ENCODE peak calls at places on chromosomes 13 and 19, in five cellular contexts. One of them, this sample, is unnamed.

GRCh38 chr13:51035469-51035868 is 75.6 kb downstream of the C13orf42 start:
- DNase-seq in K562: no peak
- DNase-seq in HEK293T: no peak
- DNase-seq in HepG2: no peak
- DNase-seq in GM12878: no peak
- DNase-seq in this sample: no peak

GRCh38 chr13:64716936-64717335 is 2513.2 kb downstream of the PCDH9 start:
- DNase-seq in K562: no peak
- DNase-seq in HEK293T: no peak
- DNase-seq in HepG2: no peak
- DNase-seq in GM12878: no peak
- DNase-seq in this sample: no peak

GRCh38 chr13:91045351-91046034 is 302.0 kb upstream of the MIR17HG start:
- DNase-seq in K562: peak
- DNase-seq in HEK293T: peak
- DNase-seq in HepG2: no peak
- DNase-seq in GM12878: no peak
- DNase-seq in this sample: peak

GRCh38 chr19:36169084-36169760 is 17.0 kb upstream of the COX7A1 start:
- DNase-seq in K562: no peak
- DNase-seq in HEK293T: no peak
- DNase-seq in HepG2: no peak
- DNase-seq in GM12878: no peak
- DNase-seq in this sample: no peak

GRCh38 chr19:8494158-8494557 is 8.3 kb downstream of the PRAM1 start:
- DNase-seq in K562: no peak
- DNase-seq in HEK293T: no peak
- DNase-seq in HepG2: no peak
- DNase-seq in GM12878: no peak
- DNase-seq in this sample: no peak

GRCh38 chr13:39463611-39464010 is 139.4 kb downstream of the LHFPL6 start:
- DNase-seq in K562: no peak
- DNase-seq in HEK293T: no peak
- DNase-seq in HepG2: no peak
- DNase-seq in GM12878: no peak
- DNase-seq in this sample: no peak

GRCh38 chr13:40665754-40666057 is 735 bp downstream of the FOXO1 start:
- DNase-seq in K562: no peak
- DNase-seq in HEK293T: peak
- DNase-seq in HepG2: no peak
- DNase-seq in GM12878: no peak
- DNase-seq in this sample: peak

GRCh38 chr13:92044351-92044750 is 645.9 kb downstream of the GPC5 start:
- DNase-seq in K562: no peak
- DNase-seq in HEK293T: no peak
- DNase-seq in HepG2: no peak
- DNase-seq in GM12878: no peak
- DNase-seq in this sample: peak

GRCh38 chr19:2081873-2082810 is 14.0 kb downstream of the MOB3A start:
- DNase-seq in K562: no peak
- DNase-seq in HEK293T: no peak
- DNase-seq in HepG2: no peak
- DNase-seq in GM12878: no peak
- DNase-seq in this sample: peak

GRCh38 chr13:76991432-76991795 is 467 bp upstream of the CLN5 start:
- DNase-seq in K562: no peak
- DNase-seq in HEK293T: no peak
- DNase-seq in HepG2: no peak
- DNase-seq in GM12878: peak
- DNase-seq in this sample: no peak

GRCh38 chr13:72258340-72258981 is 391.5 kb upstream of the DACH1 start:
- DNase-seq in K562: no peak
- DNase-seq in HEK293T: no peak
- DNase-seq in HepG2: no peak
- DNase-seq in GM12878: no peak
- DNase-seq in this sample: no peak

GRCh38 chr13:49731766-49732165 is 40.5 kb upstream of the EBPL start:
- DNase-seq in K562: no peak
- DNase-seq in HEK293T: no peak
- DNase-seq in HepG2: no peak
- DNase-seq in GM12878: no peak
- DNase-seq in this sample: no peak

GRCh38 chr13:30037306-30037705 is 186.9 kb upstream of the UBL3 start:
- DNase-seq in K562: no peak
- DNase-seq in HEK293T: no peak
- DNase-seq in HepG2: no peak
- DNase-seq in GM12878: no peak
- DNase-seq in this sample: peak

GRCh38 chr13:110698689-110699088 is 7.2 kb downstream of the CARS2 start:
- DNase-seq in K562: no peak
- DNase-seq in HEK293T: no peak
- DNase-seq in HepG2: no peak
- DNase-seq in GM12878: no peak
- DNase-seq in this sample: no peak

GRCh38 chr19:42023121-42023942 is 29.3 kb upstream of the ATP1A3 start:
- DNase-seq in K562: peak
- DNase-seq in HEK293T: peak
- DNase-seq in HepG2: peak
- DNase-seq in GM12878: no peak
- DNase-seq in this sample: peak

DNA sequence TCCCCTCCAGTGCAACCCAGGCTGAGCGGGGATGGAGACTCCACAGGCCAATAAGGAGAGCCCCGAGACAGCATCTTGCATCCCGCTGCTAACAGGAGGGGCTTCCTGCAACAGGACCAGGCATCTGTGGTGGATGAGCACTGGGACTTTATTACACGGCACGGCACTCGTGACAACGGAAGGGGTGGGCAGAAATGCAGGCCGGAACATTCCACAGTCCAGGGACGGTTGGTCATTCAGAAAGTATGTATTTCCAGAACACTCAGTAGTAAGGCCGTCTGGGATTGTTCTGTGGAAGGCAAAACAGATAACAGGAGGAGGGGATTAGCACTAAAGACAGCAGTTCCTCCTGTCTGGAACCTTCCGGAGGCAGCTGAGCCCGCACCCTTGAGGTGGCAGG is 3.3 kb upstream of the TM6SF2 start:
- DNase-seq in K562: no peak
- DNase-seq in HEK293T: no peak
- DNase-seq in HepG2: no peak
- DNase-seq in GM12878: no peak
- DNase-seq in this sample: peak
- TF ChIP-seq FOXM1 in K562: no peak
- TF ChIP-seq FOXM1 in HEK293T: no peak
- TF ChIP-seq FOXM1 in HepG2: no peak
- TF ChIP-seq FOXM1 in GM12878: no peak
- TF ChIP-seq FOXM1 in this sample: no peak

DNA sequence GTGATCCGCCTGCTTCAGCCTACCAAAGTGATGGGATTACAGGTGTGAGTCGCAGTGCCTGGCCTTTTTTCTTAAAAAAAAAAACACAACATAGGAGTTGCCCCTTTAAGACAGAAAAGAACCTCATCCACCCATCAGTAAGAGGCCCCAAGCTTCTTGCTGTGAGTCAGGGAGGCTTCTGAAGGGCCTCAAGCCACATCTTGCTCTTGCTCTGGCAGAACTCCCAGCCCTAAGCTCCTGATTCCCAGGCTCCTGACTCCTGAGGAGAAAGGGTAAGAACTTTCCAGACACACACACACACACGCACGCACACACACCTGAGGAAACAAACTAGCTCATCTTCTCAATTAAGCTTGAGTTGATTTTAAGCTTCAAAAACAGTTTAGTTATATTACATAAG is 6.9 kb downstream of the ETFB start:
- DNase-seq in K562: no peak
- DNase-seq in HEK293T: no peak
- DNase-seq in HepG2: no peak
- DNase-seq in GM12878: no peak
- DNase-seq in this sample: no peak
- TF ChIP-seq FOXM1 in K562: no peak
- TF ChIP-seq FOXM1 in HEK293T: no peak
- TF ChIP-seq FOXM1 in HepG2: no peak
- TF ChIP-seq FOXM1 in GM12878: no peak
- TF ChIP-seq FOXM1 in this sample: no peak

GRCh38 chr19:19459707-19460251 is 54.3 kb downstream of the GATAD2A start:
- DNase-seq in K562: peak
- DNase-seq in HEK293T: no peak
- DNase-seq in HepG2: no peak
- DNase-seq in GM12878: no peak
- DNase-seq in this sample: no peak
- TF ChIP-seq FOXM1 in K562: no peak
- TF ChIP-seq FOXM1 in HEK293T: no peak
- TF ChIP-seq FOXM1 in HepG2: no peak
- TF ChIP-seq FOXM1 in GM12878: no peak
- TF ChIP-seq FOXM1 in this sample: no peak

GRCh38 chr19:50493171-50493570 is 16.5 kb upstream of the GARIN5A start:
- DNase-seq in K562: no peak
- DNase-seq in HEK293T: no peak
- DNase-seq in HepG2: no peak
- DNase-seq in GM12878: no peak
- DNase-seq in this sample: no peak
- TF ChIP-seq FOXM1 in K562: no peak
- TF ChIP-seq FOXM1 in HEK293T: no peak
- TF ChIP-seq FOXM1 in HepG2: no peak
- TF ChIP-seq FOXM1 in GM12878: no peak
- TF ChIP-seq FOXM1 in this sample: no peak

GRCh38 chr19:47587295-47587694 is 14.3 kb upstream of the ZNF541 start:
- DNase-seq in K562: no peak
- DNase-seq in HEK293T: no peak
- DNase-seq in HepG2: no peak
- DNase-seq in GM12878: no peak
- DNase-seq in this sample: no peak

GRCh38 chr19:47593860-47594259 is 15.1 kb upstream of the BICRA start:
- DNase-seq in K562: no peak
- DNase-seq in HEK293T: no peak
- DNase-seq in HepG2: no peak
- DNase-seq in GM12878: no peak
- DNase-seq in this sample: no peak

DNA sequence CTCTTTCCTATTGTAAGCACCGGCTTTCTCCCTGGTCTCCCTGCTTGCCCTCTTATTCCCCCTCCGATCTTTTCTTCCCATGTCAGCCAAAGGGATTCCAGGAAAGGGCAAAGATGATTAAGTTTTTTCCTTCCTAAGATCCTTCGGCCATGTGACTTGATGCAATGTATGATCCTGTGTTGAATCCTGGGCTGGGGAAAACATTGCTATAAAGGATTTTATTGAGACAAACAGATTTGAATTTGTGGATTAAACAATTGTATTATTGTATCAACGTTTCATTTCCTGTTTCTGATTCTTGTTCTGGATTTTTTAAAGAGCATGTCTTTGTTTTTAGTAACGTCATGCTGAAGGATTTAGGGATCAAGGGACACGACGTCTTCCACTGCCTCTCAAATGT is 16.9 kb upstream of the ZNF541 start:
- DNase-seq in K562: no peak
- DNase-seq in HEK293T: no peak
- DNase-seq in HepG2: no peak
- DNase-seq in GM12878: no peak
- DNase-seq in this sample: no peak
- TF ChIP-seq FOXM1 in K562: no peak
- TF ChIP-seq FOXM1 in HEK293T: no peak
- TF ChIP-seq FOXM1 in HepG2: no peak
- TF ChIP-seq FOXM1 in GM12878: no peak
- TF ChIP-seq FOXM1 in this sample: no peak

GRCh38 chr19:13905634-13906524 is at the start of the genes BRME1 and CC2D1A:
- DNase-seq in K562: peak
- DNase-seq in HEK293T: peak
- DNase-seq in HepG2: peak
- DNase-seq in GM12878: peak
- DNase-seq in this sample: peak
- TF ChIP-seq FOXM1 in K562: peak
- TF ChIP-seq FOXM1 in HEK293T: no peak
- TF ChIP-seq FOXM1 in HepG2: no peak
- TF ChIP-seq FOXM1 in GM12878: no peak
- TF ChIP-seq FOXM1 in this sample: no peak

GRCh38 chr13:33204130-33204927 is 81.2 kb downstream of the STARD13 start:
- DNase-seq in K562: no peak
- DNase-seq in HEK293T: no peak
- DNase-seq in HepG2: no peak
- DNase-seq in GM12878: peak
- DNase-seq in this sample: peak
- TF ChIP-seq FOXM1 in K562: no peak
- TF ChIP-seq FOXM1 in HEK293T: no peak
- TF ChIP-seq FOXM1 in HepG2: no peak
- TF ChIP-seq FOXM1 in GM12878: no peak
- TF ChIP-seq FOXM1 in this sample: no peak

GRCh38 chr13:26327905-26328304 is 74.0 kb downstream of the CDK8 start:
- DNase-seq in K562: no peak
- DNase-seq in HEK293T: no peak
- DNase-seq in HepG2: no peak
- DNase-seq in GM12878: no peak
- DNase-seq in this sample: no peak
- TF ChIP-seq FOXM1 in K562: no peak
- TF ChIP-seq FOXM1 in HEK293T: no peak
- TF ChIP-seq FOXM1 in HepG2: no peak
- TF ChIP-seq FOXM1 in GM12878: no peak
- TF ChIP-seq FOXM1 in this sample: no peak

DNA sequence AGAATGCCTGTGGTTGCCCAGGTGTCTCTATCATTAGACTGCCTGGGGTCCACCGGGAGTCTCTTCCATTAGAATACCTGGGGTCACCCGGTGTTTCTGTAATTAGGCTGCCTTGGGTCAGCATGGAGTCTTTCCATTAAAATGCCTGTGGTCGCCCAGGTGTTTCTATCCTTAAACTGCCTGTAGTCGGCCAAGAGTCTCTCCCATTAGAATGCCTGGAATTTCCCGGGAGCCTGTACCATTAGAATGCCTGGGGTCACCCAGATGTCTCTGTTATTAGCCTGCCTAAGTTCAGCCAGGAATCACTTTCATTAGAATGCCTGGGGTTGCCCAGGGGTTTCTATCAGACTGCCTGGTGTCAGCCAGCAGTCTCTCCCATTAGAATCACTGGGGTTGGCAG is 1492.8 kb downstream of the UQCRFS1 start:
- DNase-seq in K562: no peak
- DNase-seq in HEK293T: no peak
- DNase-seq in HepG2: no peak
- DNase-seq in GM12878: no peak
- DNase-seq in this sample: no peak
- TF ChIP-seq FOXM1 in K562: no peak
- TF ChIP-seq FOXM1 in HEK293T: no peak
- TF ChIP-seq FOXM1 in HepG2: no peak
- TF ChIP-seq FOXM1 in GM12878: no peak
- TF ChIP-seq FOXM1 in this sample: no peak

GRCh38 chr13:60655268-60655667 is 258.2 kb downstream of the TDRD3 start:
- DNase-seq in K562: no peak
- DNase-seq in HEK293T: no peak
- DNase-seq in HepG2: no peak
- DNase-seq in GM12878: no peak
- DNase-seq in this sample: no peak

DNA sequence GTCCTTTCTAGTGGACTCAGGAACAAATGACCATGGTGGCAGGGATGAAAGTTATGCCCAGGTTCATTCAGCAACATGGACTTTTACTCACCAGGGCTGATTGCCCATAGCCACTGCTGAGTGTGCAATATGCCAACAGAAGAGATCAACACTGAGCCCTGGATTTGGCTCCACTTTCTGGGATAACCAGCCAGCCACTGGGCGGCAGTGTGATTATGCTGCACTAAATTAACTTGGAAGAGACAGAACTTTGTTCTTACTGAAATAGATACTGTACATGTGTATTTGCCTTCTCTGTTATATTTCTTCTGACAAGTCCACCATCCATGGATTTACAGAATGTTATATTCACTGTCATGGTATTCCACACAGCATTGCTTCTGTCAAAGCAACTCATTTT is 257.4 kb downstream of the TDRD3 start:
- DNase-seq in K562: peak
- DNase-seq in HEK293T: peak
- DNase-seq in HepG2: peak
- DNase-seq in GM12878: no peak
- DNase-seq in this sample: no peak
- TF ChIP-seq FOXM1 in K562: no peak
- TF ChIP-seq FOXM1 in HEK293T: no peak
- TF ChIP-seq FOXM1 in HepG2: no peak
- TF ChIP-seq FOXM1 in GM12878: no peak
- TF ChIP-seq FOXM1 in this sample: no peak